ENCODE peak calls at places on chromosomes 1 and 21, in eight cellular contexts. P is stimulated activated CD4-positive, alpha-beta T cell treated with anti-CD3 and anti-CD28 coated beads, TNF-alpha, amount 100 ng/mL, for 4 hours; K is DMS153; C is endothelial cell of umbilical vein; D is HT1080; H is NCI-H1930; G is iPS-NIHi11; R is CD8-positive, alpha-beta T cell. T is an unnamed sample.
A peak's percentile ranks its signal among the peaks of the same experiment; 100 is the strongest.

GRCh38 chr1:30400436-30400975 is 322.9 kb downstream of the MATN1 start:
- DNase-seq in R (no peak), D (no peak), G (no peak), P (no peak), H (no peak), C (no peak), K (no peak), T (no peak)

GRCh38 chr21:38712076-38712475 is 93.7 kb upstream of the ETS2 start:
- DNase-seq in H (peak; percentile 38), P (no peak), R (no peak), G (peak; percentile 65), C (peak; percentile 68), K (peak; percentile 90), D (peak; percentile 37), T (peak; percentile 37)

GRCh38 chr1:101002551-101002950 is 23.0 kb downstream of the DPH5 start:
- DNase-seq in R (no peak), P (no peak), G (no peak), H (no peak), C (peak; percentile 75), D (peak; percentile 63), K (no peak), T (peak; percentile 32)

GRCh38 chr1:212125654-212126053 is 90.1 kb downstream of the DTL start:
- DNase-seq in H (no peak), K (no peak), D (no peak), R (no peak), P (no peak), C (no peak), G (no peak), T (no peak)

GRCh38 chr1:183185941-183186490 is at the start of gene LAMC2:
- DNase-seq in P (no peak), R (no peak), D (peak; percentile 91), H (peak; percentile 38), C (peak; percentile 46), K (peak; percentile 87), G (peak; percentile 85), T (no peak)

GRCh38 chr1:27577504-27578188 is 26.3 kb downstream of the AHDC1 start:
- DNase-seq in K (no peak), R (no peak), G (no peak), D (no peak), C (no peak), P (no peak), H (no peak), T (no peak)

GRCh38 chr1:64505944-64506658 is 36.2 kb downstream of the CACHD1 start:
- DNase-seq in P (peak; percentile 1), K (peak; percentile 90), C (no peak), H (peak; percentile 55), D (peak; percentile 16), G (no peak), R (peak; percentile 18), T (no peak)

GRCh38 chr1:77543822-77544448 is 138.5 kb downstream of the ZZZ3 start:
- DNase-seq in G (no peak), R (no peak), P (no peak), H (no peak), C (no peak), K (no peak), D (peak; percentile 50), T (no peak)

GRCh38 chr1:109959974-109960744 is 24.4 kb upstream of the AHCYL1 start:
- DNase-seq in C (no peak), R (no peak), K (peak; percentile 85), D (peak; percentile 70), P (no peak), H (peak; percentile 76), G (peak; percentile 75), T (peak; percentile 52)

GRCh38 chr1:152861374-152861773 is 1.6 kb downstream of the LCE7A start:
- DNase-seq in K (no peak), R (no peak), D (no peak), H (no peak), G (no peak), P (no peak), C (no peak), T (no peak)

GRCh38 chr1:161486806-161487482 is 18.3 kb upstream of the FCGR2A start:
- DNase-seq in G (peak; percentile 71), H (peak; percentile 42), K (peak; percentile 53), C (peak; percentile 58), R (peak; percentile 30), D (peak; percentile 44), P (no peak), T (peak; percentile 72)

GRCh38 chr1:158101944-158102343 is 78.8 kb upstream of the CD1D start:
- DNase-seq in C (peak; percentile 92), P (no peak), K (no peak), D (peak; percentile 92), R (no peak), G (no peak), H (no peak), T (peak; percentile 31)

GRCh38 chr1:47991187-47991586 is 6.0 kb downstream of the TRABD2B start:
- DNase-seq in P (no peak), K (no peak), R (no peak), H (no peak), D (peak; percentile 85), G (no peak), C (no peak), T (peak; percentile 48)

GRCh38 chr1:182340233-182341058 is 51.1 kb downstream of the GLUL start:
- DNase-seq in K (peak; percentile 14), P (no peak), C (no peak), H (no peak), R (no peak), D (peak; percentile 18), G (no peak), T (peak; percentile 17)

GRCh38 chr1:110672753-110673108 is 2.0 kb downstream of the KCNA3 start:
- DNase-seq in P (no peak), R (peak; percentile 47), H (no peak), D (no peak), G (no peak), C (no peak), K (no peak), T (no peak)

GRCh38 chr1:200411406-200412257 is 1.8 kb upstream of the ZNF281 start:
- DNase-seq in D (no peak), G (peak; percentile 32), H (no peak), C (no peak), R (no peak), K (no peak), P (no peak), T (no peak)

GRCh38 chr1:154829062-154829461 is 41.0 kb downstream of the KCNN3 start:
- DNase-seq in R (no peak), D (no peak), G (no peak), K (no peak), H (no peak), P (no peak), C (no peak), T (no peak)

GRCh38 chr1:6360517-6360916 is 33.0 kb downstream of the ACOT7 start:
- DNase-seq in H (no peak), D (no peak), P (no peak), K (no peak), G (no peak), R (no peak), C (no peak), T (no peak)

GRCh38 chr1:4476394-4476793 is 178.0 kb upstream of the AJAP1 start:
- DNase-seq in R (no peak), G (no peak), C (no peak), D (no peak), K (no peak), H (no peak), P (no peak), T (no peak)

GRCh38 chr1:57321776-57322175 is 102.1 kb downstream of the DAB1 start:
- DNase-seq in D (no peak), C (no peak), R (no peak), H (no peak), K (no peak), P (no peak), G (no peak), T (no peak)

GRCh38 chr1:61779231-61779630 is 37.0 kb downstream of the PATJ start:
- DNase-seq in R (no peak), D (no peak), C (no peak), P (no peak), K (no peak), G (no peak), H (no peak), T (no peak)

GRCh38 chr1:203777596-203777995 is 12.6 kb downstream of the LAX1 start:
- DNase-seq in D (no peak), H (no peak), R (no peak), K (no peak), C (peak; percentile 30), P (no peak), G (no peak), T (no peak)

GRCh38 chr21:27515676-27516075 is 548.8 kb upstream of the ADAMTS5 start:
- DNase-seq in K (no peak), C (no peak), D (no peak), G (no peak), P (no peak), H (no peak), R (no peak), T (no peak)

GRCh38 chr1:39110325-39110851 is 84.2 kb downstream of the NDUFS5 start:
- DNase-seq in K (no peak), G (no peak), R (no peak), C (peak; percentile 87), P (no peak), H (no peak), D (no peak), T (no peak)

GRCh38 chr1:41325801-41326200 is 35.4 kb upstream of the FOXO6 start:
- DNase-seq in C (no peak), R (no peak), D (peak; percentile 34), G (no peak), P (no peak), H (no peak), K (no peak), T (no peak)

GRCh38 chr1:36562181-36562685 is 79.5 kb upstream of the CSF3R start:
- DNase-seq in R (no peak), D (no peak), H (no peak), G (no peak), P (no peak), K (no peak), C (no peak), T (no peak)

GRCh38 chr1:33997127-33998047 is 133.5 kb downstream of the HMGB4 start:
- DNase-seq in H (no peak), G (no peak), P (no peak), D (no peak), C (no peak), K (no peak), R (no peak), T (no peak)

GRCh38 chr1:46134660-46135331 is 2.4 kb upstream of the PIK3R3 start:
- DNase-seq in D (peak; percentile 62), R (no peak), H (no peak), K (peak; percentile 64), P (no peak), G (no peak), C (peak; percentile 21), T (peak; percentile 49)

GRCh38 chr1:31335007-31335406 is 37.9 kb downstream of the FABP3 start:
- DNase-seq in P (no peak), R (no peak), H (peak; percentile 6), C (peak; percentile 67), G (peak; percentile 33), K (peak; percentile 81), D (peak; percentile 58), T (peak; percentile 17)

GRCh38 chr1:193581338-193581737 is 394.9 kb upstream of the B3GALT2 start:
- DNase-seq in R (no peak), D (no peak), C (no peak), P (no peak), H (no peak), K (no peak), G (no peak), T (no peak)